ENCODE peak calls at places on chromosomes 5 and 9, in ten cellular contexts. W is GM04504; I is NCI-H1105 treated with DMSO at 0.1 percent for 48 hours; A is MV-4-11; O is activated T-cell treated with anti-CD3 and anti-CD28 coated beads, Interleukin-2, amount 50 U/mL, for 72 hours; D is smooth muscle cell of the brain vasculature; S is A172; C is AG08396; E is mesendoderm; L is activated gamma-delta T cell treated with Interleukin-2 at 50 U/mL for 16 hours. V is an unnamed sample.

GRCh38 chr5:2675548-2675947 is 75.9 kb downstream of the IRX2 start:
- DNase-seq in E (no peak), D (no peak), S (no peak), A (no peak), L (no peak), W (no peak), C (no peak), O (no peak), I (peak), V (no peak)

GRCh38 chr9:82168585-82168984 is 180.0 kb downstream of the SPATA31D1 start:
- DNase-seq in L (no peak), W (no peak), S (peak), E (no peak), I (no peak), C (no peak), O (no peak), D (no peak), A (peak), V (peak)

GRCh38 chr5:78050888-78051287 is 243.6 kb downstream of the AP3B1 start:
- DNase-seq in I (no peak), S (peak), O (no peak), A (no peak), L (no peak), E (no peak), D (no peak), C (peak), W (peak), V (no peak)

GRCh38 chr9:70080481-70081119 is 37.0 kb downstream of the MAMDC2 start:
- DNase-seq in E (peak), D (peak), S (no peak), L (no peak), I (peak), A (peak), O (no peak), C (peak), W (peak), V (peak)

GRCh38 chr9:112382066-112382465 is 2.2 kb downstream of the HSDL2 start:
- DNase-seq in E (no peak), C (no peak), L (no peak), I (no peak), S (no peak), O (no peak), W (no peak), A (no peak), D (no peak), V (no peak)

GRCh38 chr9:114611516-114612271 is 603 bp downstream of the TMEM268 start:
- DNase-seq in A (peak), E (peak), I (peak), C (peak), W (peak), S (peak), O (peak), L (peak), D (no peak), V (peak)

GRCh38 chr9:16344343-16344742 is 526.1 kb downstream of the BNC2 start:
- DNase-seq in S (peak), W (peak), D (peak), E (peak), A (no peak), O (no peak), I (no peak), C (peak), L (no peak), V (peak)

GRCh38 chr5:15695171-15695676 is 195.2 kb downstream of the FBXL7 start:
- DNase-seq in W (peak), A (no peak), S (peak), O (no peak), C (peak), D (no peak), E (no peak), I (no peak), L (no peak), V (no peak)

GRCh38 chr9:61671276-61671973 is 481.6 kb downstream of the SPATA31A7 start:
- DNase-seq in C (no peak), E (no peak), D (no peak), W (no peak), O (no peak), I (peak), A (no peak), S (no peak), L (no peak), V (no peak)